ENCODE peak calls at places on chromosomes 4 and X, in four cellular contexts. M is lower leg skin, U is HepG2, G is mucosa of descending colon. N is an unnamed sample.

GRCh38 chrX:83510466-83511181 is 2.5 kb downstream of the POU3F4 start:
- DNase-seq in M (no peak), U (no peak), G (no peak), N (no peak)

GRCh38 chr4:152462047-152462446 is 73.8 kb downstream of the FBXW7 start:
- DNase-seq in M (no peak), U (peak; percentile 26), G (no peak), N (no peak)

GRCh38 chr4:81565137-81565870 is 93.6 kb upstream of the RASGEF1B start:
- DNase-seq in M (peak; percentile 96), U (no peak), G (peak; percentile 78), N (peak; percentile 35)

GRCh38 chrX:41332408-41332987 is 1.5 kb upstream of the DDX3X start:
- DNase-seq in M (peak; percentile 92), U (no peak), G (no peak), N (peak; percentile 12)

GRCh38 chr4:139050436-139050835 is 34.9 kb downstream of the NOCT start:
- DNase-seq in M (no peak), U (no peak), G (no peak), N (no peak)

GRCh38 chr4:53714377-53715140 is 123.3 kb upstream of the LNX1 start:
- DNase-seq in M (no peak), U (no peak), G (no peak), N (peak; percentile 29)

GRCh38 chr4:20698820-20699219 is 1.4 kb upstream of the PACRGL start:
- DNase-seq in M (no peak), U (no peak), G (no peak), N (no peak)

GRCh38 chr4:83197555-83198235 is 83.2 kb upstream of the PLAC8 start:
- DNase-seq in M (no peak), U (peak; percentile 83), G (peak; percentile 70), N (no peak)

GRCh38 chrX:19122641-19123009 is 357 bp upstream of the ADGRG2 start:
- DNase-seq in M (no peak), U (no peak), G (no peak), N (no peak)

GRCh38 chr4:57344296-57344695 is 234.1 kb upstream of the IGFBP7 start:
- DNase-seq in M (no peak), U (no peak), G (no peak), N (no peak)

GRCh38 chrX:109776432-109776831 is 43.4 kb upstream of the ACSL4 start:
- DNase-seq in M (no peak), U (no peak), G (no peak), N (no peak)

GRCh38 chr4:80463509-80463908 is 128.0 kb downstream of the CFAP299 start:
- DNase-seq in M (no peak), U (no peak), G (no peak), N (no peak)

GRCh38 chr4:69196209-69196965 is 18.2 kb downstream of the UGT2B11 start:
- DNase-seq in M (no peak), U (no peak), G (no peak), N (no peak)

GRCh38 chrX:124354648-124355047 is 8.3 kb downstream of the SH2D1A start:
- DNase-seq in M (no peak), U (no peak), G (no peak), N (no peak)

GRCh38 chr4:176794151-176794550 is 1.4 kb upstream of the VEGFC start:
- DNase-seq in M (no peak), U (no peak), G (no peak), N (peak; percentile 89)

GRCh38 chrX:41381685-41382084 is 47.7 kb downstream of the DDX3X start:
- DNase-seq in M (peak; percentile 90), U (peak; percentile 89), G (peak; percentile 47), N (peak; percentile 80)

GRCh38 chr4:98801259-98801725 is 127.6 kb downstream of the EIF4E start:
- DNase-seq in M (no peak), U (no peak), G (no peak), N (no peak)

GRCh38 chrX:2767631-2768455 is 16.0 kb downstream of the XG start:
- DNase-seq in M (peak; percentile 95), U (peak; percentile 37), G (peak; percentile 38), N (peak; percentile 19)

GRCh38 chr4:180031330-180031729 is 2211.9 kb upstream of the TENM3 start:
- DNase-seq in M (no peak), U (no peak), G (no peak), N (no peak)

GRCh38 chr4:7185487-7186030 is 6.8 kb upstream of the SORCS2 start:
- DNase-seq in M (peak; percentile 50), U (no peak), G (no peak), N (no peak)

GRCh38 chr4:123825596-123826291 is 429.1 kb downstream of the SPRY1 start:
- DNase-seq in M (no peak), U (no peak), G (no peak), N (peak; percentile 72)

GRCh38 chrX:20217906-20218305 is 48.8 kb downstream of the RPS6KA3 start:
- DNase-seq in M (no peak), U (no peak), G (no peak), N (no peak)

GRCh38 chr4:76624271-76624681 is 189.2 kb downstream of the SHROOM3 start:
- DNase-seq in M (no peak), U (no peak), G (no peak), N (peak; percentile 99)

GRCh38 chrX:14897042-14897441 is 23.8 kb downstream of the MOSPD2 start:
- DNase-seq in M (no peak), U (no peak), G (no peak), N (no peak)

GRCh38 chr4:86441175-86441960 is 81.5 kb upstream of the MAPK10 start:
- DNase-seq in M (no peak), U (no peak), G (no peak), N (no peak)

GRCh38 chr4:32010221-32010620 is 1290.1 kb downstream of the PCDH7 start:
- DNase-seq in M (no peak), U (no peak), G (no peak), N (peak; percentile 4)

GRCh38 chrX:154712781-154713391 is 38.0 kb downstream of the GAB3 start:
- DNase-seq in M (no peak), U (no peak), G (no peak), N (peak; percentile 44)

GRCh38 chrX:16444353-16444752 is 205.6 kb upstream of the S100G start:
- DNase-seq in M (no peak), U (no peak), G (no peak), N (peak; percentile 35)

GRCh38 chr4:145178740-145179139 is 1.6 kb downstream of the OTUD4 start:
- DNase-seq in M (no peak), U (no peak), G (no peak), N (no peak)

GRCh38 chr4:104020641-104021040 is 300.9 kb upstream of the TACR3 start:
- DNase-seq in M (no peak), U (no peak), G (no peak), N (no peak)

GRCh38 chr4:122746485-122746965 is 14.0 kb downstream of the BBS12 start:
- DNase-seq in M (no peak), U (no peak), G (no peak), N (no peak)

GRCh38 chr4:47612116-47613023 is 127.3 kb downstream of the ATP10D start:
- DNase-seq in M (no peak), U (no peak), G (no peak), N (peak; percentile 16)

GRCh38 chrX:42832764-42833549 is 55.0 kb upstream of the PPP1R2C start:
- DNase-seq in M (no peak), U (no peak), G (no peak), N (no peak)

GRCh38 chr4:172692701-172693100 is 475.9 kb upstream of the GALNT7 start:
- DNase-seq in M (no peak), U (no peak), G (no peak), N (no peak)

GRCh38 chr4:39255916-39256315 is 73.6 kb downstream of the WDR19 start:
- DNase-seq in M (no peak), U (no peak), G (no peak), N (no peak)

DNA sequence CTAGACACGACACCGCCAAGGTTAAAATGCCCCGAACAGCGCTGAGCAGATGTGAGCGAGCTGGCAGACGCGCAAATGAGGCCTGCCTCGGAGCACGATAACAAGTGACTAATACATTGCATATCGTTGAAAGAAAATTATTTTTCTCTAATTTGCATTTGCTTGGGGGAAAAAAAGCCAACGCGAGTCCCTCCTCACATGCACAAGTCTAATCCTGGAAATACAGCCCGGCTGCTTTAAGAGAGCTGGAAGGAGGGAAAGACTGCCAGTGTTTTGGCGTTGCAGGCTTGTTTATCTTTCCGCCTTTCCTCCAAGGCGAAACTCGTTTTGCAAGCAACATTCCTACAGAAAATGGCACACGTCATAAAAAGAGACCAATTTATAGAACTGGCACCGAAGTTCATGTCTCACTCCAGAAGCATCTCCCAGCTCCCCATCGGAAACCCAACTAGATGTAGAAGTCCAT is 12.6 kb downstream of the BCOR start:
- DNase-seq in M (no peak), U (no peak), G (peak; percentile 22), N (no peak)
- H3K4me3 ChIP-seq in M (no peak overlapping the region), U (no peak overlapping the region), G (no peak overlapping the region), N (no peak overlapping the region)

GRCh38 chrX:112636951-112637541 is 42.7 kb downstream of the LHFPL1 start:
- DNase-seq in M (no peak), U (no peak), G (no peak), N (peak; percentile 63)
- TF ChIP-seq CTCF in M (no peak), U (no peak), G (no peak), N (no peak)

GRCh38 chr4:189069782-189070181 is 870.9 kb upstream of the FRG1 start:
- DNase-seq in M (no peak), U (no peak), G (no peak), N (no peak)

GRCh38 chr4:189071241-189071640 is 869.4 kb upstream of the FRG1 start:
- DNase-seq in M (no peak), U (no peak), G (no peak), N (no peak)
- H3K4me3 ChIP-seq in M (no peak overlapping the region), U (no peak overlapping the region), G (no peak overlapping the region), N (no peak overlapping the region)

DNA sequence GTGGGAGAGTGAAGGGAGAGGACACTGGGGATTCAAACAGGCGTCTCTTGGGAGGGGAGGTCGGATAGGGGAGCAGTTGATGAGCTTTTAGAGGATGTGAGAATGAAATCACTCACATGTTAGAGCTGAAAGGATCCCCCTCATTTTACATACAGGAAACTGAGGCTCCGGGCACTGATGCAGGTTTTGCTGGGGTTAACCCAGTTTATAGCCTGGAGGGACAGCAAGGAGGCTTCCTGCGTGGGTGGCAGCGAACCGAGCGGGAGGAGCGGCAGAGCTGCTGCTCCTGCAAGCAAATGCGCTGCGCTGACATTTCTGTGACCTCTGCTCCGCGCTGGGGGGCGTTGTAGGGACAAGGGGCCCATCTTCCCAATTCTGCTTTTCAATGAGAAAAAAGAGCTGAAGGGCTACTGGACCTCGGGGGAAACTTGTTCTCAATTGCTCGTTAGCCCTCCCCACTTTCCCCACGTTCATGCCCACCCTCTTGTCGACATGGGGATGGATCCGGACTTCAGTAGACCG is 1.1 kb upstream of the NEUROG2 start:
- DNase-seq in M (no peak), U (no peak), G (no peak), N (no peak)
- TF ChIP-seq CTCF in M (no peak), U (no peak), G (no peak), N (no peak)

GRCh38 chr4:5563856-5564255 is 144.5 kb downstream of the EVC2 start:
- DNase-seq in M (no peak), U (no peak), G (no peak), N (no peak)
- H3K4me3 ChIP-seq in M (no peak overlapping the region), U (no peak overlapping the region), G (no peak overlapping the region), N (no peak overlapping the region)